ENCODE peak calls at places on chromosome 17, in seven cellular contexts. One of them, this sample, is unnamed.

GRCh38 chr17:77422104-77422782 is 281.5 kb downstream of the SEC14L1 start:
- DNase-seq in mesendoderm: peak; percentile 35
- DNase-seq in neuronal stem cell: no peak
- DNase-seq in H9: no peak
- DNase-seq in H1: no peak
- DNase-seq in mesenchymal stem cell: no peak
- DNase-seq in trophoblast cell: peak; percentile 87
- DNase-seq in this sample: no peak

GRCh38 chr17:3762922-3763776 is 37.8 kb downstream of the ITGAE start:
- DNase-seq in mesendoderm: no peak
- DNase-seq in neuronal stem cell: no peak
- DNase-seq in H9: no peak
- DNase-seq in H1: no peak
- DNase-seq in mesenchymal stem cell: no peak
- DNase-seq in trophoblast cell: no peak
- DNase-seq in this sample: no peak

GRCh38 chr17:34780438-34780837 is 180.8 kb downstream of the CCT6B start:
- DNase-seq in mesendoderm: no peak
- DNase-seq in neuronal stem cell: no peak
- DNase-seq in H9: no peak
- DNase-seq in H1: no peak
- DNase-seq in mesenchymal stem cell: no peak
- DNase-seq in trophoblast cell: no peak
- DNase-seq in this sample: no peak

GRCh38 chr17:57481901-57482300 is 225.6 kb downstream of the MSI2 start:
- DNase-seq in mesendoderm: no peak
- DNase-seq in neuronal stem cell: no peak
- DNase-seq in H9: no peak
- DNase-seq in H1: no peak
- DNase-seq in mesenchymal stem cell: peak; percentile 99
- DNase-seq in trophoblast cell: peak; percentile 91
- DNase-seq in this sample: peak; percentile 100

GRCh38 chr17:76262732-76263344 is 2.3 kb upstream of the UBALD2 start:
- DNase-seq in mesendoderm: no peak
- DNase-seq in neuronal stem cell: no peak
- DNase-seq in H9: no peak
- DNase-seq in H1: no peak
- DNase-seq in mesenchymal stem cell: peak; percentile 43
- DNase-seq in trophoblast cell: peak; percentile 98
- DNase-seq in this sample: no peak

GRCh38 chr17:1438593-1439083 is 17.4 kb downstream of the CRK start:
- DNase-seq in mesendoderm: peak; percentile 71
- DNase-seq in neuronal stem cell: no peak
- DNase-seq in H9: no peak
- DNase-seq in H1: no peak
- DNase-seq in mesenchymal stem cell: peak; percentile 86
- DNase-seq in trophoblast cell: peak; percentile 33
- DNase-seq in this sample: peak; percentile 89

GRCh38 chr17:64343833-64344637 is 46.6 kb downstream of the PECAM1 start:
- DNase-seq in mesendoderm: peak; percentile 19
- DNase-seq in neuronal stem cell: peak; percentile 20
- DNase-seq in H9: no peak
- DNase-seq in H1: no peak
- DNase-seq in mesenchymal stem cell: peak; percentile 95
- DNase-seq in trophoblast cell: peak; percentile 35
- DNase-seq in this sample: peak; percentile 90

GRCh38 chr17:46774108-46774737 is 44.3 kb downstream of the WNT3 start:
- DNase-seq in mesendoderm: no peak
- DNase-seq in neuronal stem cell: no peak
- DNase-seq in H9: peak; percentile 37
- DNase-seq in H1: no peak
- DNase-seq in mesenchymal stem cell: no peak
- DNase-seq in trophoblast cell: no peak
- DNase-seq in this sample: no peak

GRCh38 chr17:82006468-82007227 is 16.0 kb downstream of the CENPX start:
- DNase-seq in mesendoderm: no peak
- DNase-seq in neuronal stem cell: no peak
- DNase-seq in H9: no peak
- DNase-seq in H1: no peak
- DNase-seq in mesenchymal stem cell: peak; percentile 27
- DNase-seq in trophoblast cell: peak; percentile 83
- DNase-seq in this sample: peak; percentile 82

GRCh38 chr17:13320046-13320785 is 281.5 kb downstream of the HS3ST3A1 start:
- DNase-seq in mesendoderm: peak; percentile 10
- DNase-seq in neuronal stem cell: no peak
- DNase-seq in H9: no peak
- DNase-seq in H1: no peak
- DNase-seq in mesenchymal stem cell: no peak
- DNase-seq in trophoblast cell: no peak
- DNase-seq in this sample: no peak

GRCh38 chr17:12554251-12554650 is 111.4 kb upstream of the MYOCD start:
- DNase-seq in mesendoderm: no peak
- DNase-seq in neuronal stem cell: no peak
- DNase-seq in H9: no peak
- DNase-seq in H1: no peak
- DNase-seq in mesenchymal stem cell: no peak
- DNase-seq in trophoblast cell: no peak
- DNase-seq in this sample: no peak

GRCh38 chr17:37170881-37171460 is 204.8 kb upstream of the C17orf78 start:
- DNase-seq in mesendoderm: no peak
- DNase-seq in neuronal stem cell: no peak
- DNase-seq in H9: no peak
- DNase-seq in H1: no peak
- DNase-seq in mesenchymal stem cell: no peak
- DNase-seq in trophoblast cell: no peak
- DNase-seq in this sample: no peak

GRCh38 chr17:27340990-27341595 is 47.2 kb downstream of the WSB1 start:
- DNase-seq in mesendoderm: no peak
- DNase-seq in neuronal stem cell: no peak
- DNase-seq in H9: no peak
- DNase-seq in H1: no peak
- DNase-seq in mesenchymal stem cell: no peak
- DNase-seq in trophoblast cell: no peak
- DNase-seq in this sample: no peak

GRCh38 chr17:30520882-30521281 is 43.7 kb downstream of the GOSR1 start:
- DNase-seq in mesendoderm: no peak
- DNase-seq in neuronal stem cell: no peak
- DNase-seq in H9: no peak
- DNase-seq in H1: no peak
- DNase-seq in mesenchymal stem cell: peak; percentile 9
- DNase-seq in trophoblast cell: no peak
- DNase-seq in this sample: no peak

GRCh38 chr17:7204335-7204734 is 15.3 kb downstream of the DLG4 start:
- DNase-seq in mesendoderm: no peak
- DNase-seq in neuronal stem cell: no peak
- DNase-seq in H9: no peak
- DNase-seq in H1: no peak
- DNase-seq in mesenchymal stem cell: no peak
- DNase-seq in trophoblast cell: no peak
- DNase-seq in this sample: no peak

GRCh38 chr17:3732171-3732570 is 8.5 kb downstream of the HASPIN start:
- DNase-seq in mesendoderm: peak; percentile 23
- DNase-seq in neuronal stem cell: no peak
- DNase-seq in H9: no peak
- DNase-seq in H1: no peak
- DNase-seq in mesenchymal stem cell: peak; percentile 29
- DNase-seq in trophoblast cell: no peak
- DNase-seq in this sample: peak; percentile 20

GRCh38 chr17:57586099-57586702 is 158.9 kb downstream of the CCDC182 start:
- DNase-seq in mesendoderm: no peak
- DNase-seq in neuronal stem cell: no peak
- DNase-seq in H9: no peak
- DNase-seq in H1: no peak
- DNase-seq in mesenchymal stem cell: no peak
- DNase-seq in trophoblast cell: no peak
- DNase-seq in this sample: no peak

GRCh38 chr17:57941384-57942370 is 13.5 kb downstream of the CUEDC1 start:
- DNase-seq in mesendoderm: no peak
- DNase-seq in neuronal stem cell: no peak
- DNase-seq in H9: no peak
- DNase-seq in H1: no peak
- DNase-seq in mesenchymal stem cell: no peak
- DNase-seq in trophoblast cell: no peak
- DNase-seq in this sample: no peak

GRCh38 chr17:49795372-49795771 is 6.9 kb downstream of the KAT7 start:
- DNase-seq in mesendoderm: no peak
- DNase-seq in neuronal stem cell: no peak
- DNase-seq in H9: no peak
- DNase-seq in H1: no peak
- DNase-seq in mesenchymal stem cell: no peak
- DNase-seq in trophoblast cell: no peak
- DNase-seq in this sample: no peak

GRCh38 chr17:59378621-59379194 is 47.3 kb downstream of the YPEL2 start:
- DNase-seq in mesendoderm: peak; percentile 93
- DNase-seq in neuronal stem cell: no peak
- DNase-seq in H9: no peak
- DNase-seq in H1: no peak
- DNase-seq in mesenchymal stem cell: peak; percentile 82
- DNase-seq in trophoblast cell: peak; percentile 61
- DNase-seq in this sample: peak; percentile 82

GRCh38 chr17:78608804-78609186 is 31.6 kb upstream of the DNAH17 start:
- DNase-seq in mesendoderm: no peak
- DNase-seq in neuronal stem cell: no peak
- DNase-seq in H9: no peak
- DNase-seq in H1: no peak
- DNase-seq in mesenchymal stem cell: no peak
- DNase-seq in trophoblast cell: no peak
- DNase-seq in this sample: no peak

GRCh38 chr17:78607061-78607460 is 29.9 kb upstream of the DNAH17 start:
- DNase-seq in mesendoderm: peak; percentile 58
- DNase-seq in neuronal stem cell: peak; percentile 8
- DNase-seq in H9: no peak
- DNase-seq in H1: no peak
- DNase-seq in mesenchymal stem cell: no peak
- DNase-seq in trophoblast cell: no peak
- DNase-seq in this sample: no peak

GRCh38 chr17:78609198-78609597 is 32.0 kb upstream of the DNAH17 start:
- DNase-seq in mesendoderm: no peak
- DNase-seq in neuronal stem cell: no peak
- DNase-seq in H9: no peak
- DNase-seq in H1: no peak
- DNase-seq in mesenchymal stem cell: peak; percentile 28
- DNase-seq in trophoblast cell: no peak
- DNase-seq in this sample: no peak

GRCh38 chr17:78605886-78606285 is 28.7 kb upstream of the DNAH17 start:
- DNase-seq in mesendoderm: no peak
- DNase-seq in neuronal stem cell: no peak
- DNase-seq in H9: no peak
- DNase-seq in H1: no peak
- DNase-seq in mesenchymal stem cell: no peak
- DNase-seq in trophoblast cell: no peak
- DNase-seq in this sample: no peak

GRCh38 chr17:78608122-78608803 is 31.1 kb upstream of the DNAH17 start:
- DNase-seq in mesendoderm: no peak
- DNase-seq in neuronal stem cell: no peak
- DNase-seq in H9: no peak
- DNase-seq in H1: no peak
- DNase-seq in mesenchymal stem cell: no peak
- DNase-seq in trophoblast cell: no peak
- DNase-seq in this sample: no peak
- H2BK120ac ChIP-seq in mesendoderm: no peak overlapping the region
- H2BK120ac ChIP-seq in neuronal stem cell: no peak overlapping the region
- H2BK120ac ChIP-seq in H9: no peak overlapping the region
- H2BK120ac ChIP-seq in H1: no peak overlapping the region
- H2BK120ac ChIP-seq in mesenchymal stem cell: peak overlapping the region; percentile 19
- H2BK120ac ChIP-seq in trophoblast cell: no peak overlapping the region
- H2BK120ac ChIP-seq in this sample: no peak overlapping the region

GRCh38 chr17:14746784-14747575 is 446.1 kb downstream of the HS3ST3B1 start:
- DNase-seq in mesendoderm: no peak
- DNase-seq in neuronal stem cell: no peak
- DNase-seq in H9: no peak
- DNase-seq in H1: no peak
- DNase-seq in mesenchymal stem cell: peak; percentile 33
- DNase-seq in trophoblast cell: no peak
- DNase-seq in this sample: no peak
- H2BK120ac ChIP-seq in mesendoderm: no peak overlapping the region
- H2BK120ac ChIP-seq in neuronal stem cell: no peak overlapping the region
- H2BK120ac ChIP-seq in H9: no peak overlapping the region
- H2BK120ac ChIP-seq in H1: no peak overlapping the region
- H2BK120ac ChIP-seq in mesenchymal stem cell: no peak overlapping the region
- H2BK120ac ChIP-seq in trophoblast cell: no peak overlapping the region
- H2BK120ac ChIP-seq in this sample: peak overlapping the region; percentile 40

GRCh38 chr17:41308251-41308917 is 725 bp downstream of the KRTAP16-1 start:
- DNase-seq in mesendoderm: no peak
- DNase-seq in neuronal stem cell: no peak
- DNase-seq in H9: no peak
- DNase-seq in H1: no peak
- DNase-seq in mesenchymal stem cell: no peak
- DNase-seq in trophoblast cell: no peak
- DNase-seq in this sample: no peak

GRCh38 chr17:41311111-41311510 is 2.0 kb upstream of the KRTAP16-1 start:
- DNase-seq in mesendoderm: no peak
- DNase-seq in neuronal stem cell: no peak
- DNase-seq in H9: no peak
- DNase-seq in H1: no peak
- DNase-seq in mesenchymal stem cell: no peak
- DNase-seq in trophoblast cell: no peak
- DNase-seq in this sample: no peak

GRCh38 chr17:41307647-41308046 is 1.5 kb downstream of the KRTAP16-1 start:
- DNase-seq in mesendoderm: no peak
- DNase-seq in neuronal stem cell: no peak
- DNase-seq in H9: no peak
- DNase-seq in H1: no peak
- DNase-seq in mesenchymal stem cell: no peak
- DNase-seq in trophoblast cell: no peak
- DNase-seq in this sample: no peak

GRCh38 chr17:41304091-41304490 is 1.4 kb upstream of the KRTAP29-1 start:
- DNase-seq in mesendoderm: no peak
- DNase-seq in neuronal stem cell: no peak
- DNase-seq in H9: no peak
- DNase-seq in H1: no peak
- DNase-seq in mesenchymal stem cell: no peak
- DNase-seq in trophoblast cell: no peak
- DNase-seq in this sample: no peak

DNA sequence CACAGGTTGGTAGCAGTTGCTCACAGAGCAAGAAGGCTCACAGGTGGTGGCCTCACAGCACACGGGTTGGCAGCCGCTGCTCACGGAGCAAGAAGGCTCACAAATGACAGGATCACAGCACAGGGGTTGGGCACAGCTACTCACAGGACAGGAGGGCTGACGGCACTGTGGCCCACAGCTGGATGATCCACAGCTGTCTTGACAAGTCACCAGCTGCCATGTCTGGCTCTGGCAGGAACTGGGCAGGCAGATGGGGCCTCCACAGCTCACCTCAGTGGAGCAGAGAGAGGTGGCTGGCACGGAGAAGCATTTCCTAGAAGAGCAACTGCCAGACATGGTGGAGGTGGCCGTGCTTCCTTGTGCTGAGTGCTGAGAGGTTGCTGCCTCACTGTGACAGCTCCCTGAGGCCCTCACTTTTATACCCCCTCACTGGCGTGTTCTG is at the start of gene KRTAP16-1:
- DNase-seq in mesendoderm: no peak
- DNase-seq in neuronal stem cell: no peak
- DNase-seq in H9: no peak
- DNase-seq in H1: no peak
- DNase-seq in mesenchymal stem cell: no peak
- DNase-seq in trophoblast cell: no peak
- DNase-seq in this sample: no peak
- H2BK120ac ChIP-seq in mesendoderm: no peak within 1 kb of the TSS
- H2BK120ac ChIP-seq in neuronal stem cell: no peak within 1 kb of the TSS
- H2BK120ac ChIP-seq in H9: no peak within 1 kb of the TSS
- H2BK120ac ChIP-seq in H1: no peak within 1 kb of the TSS
- H2BK120ac ChIP-seq in mesenchymal stem cell: no peak within 1 kb of the TSS
- H2BK120ac ChIP-seq in trophoblast cell: no peak within 1 kb of the TSS
- H2BK120ac ChIP-seq in this sample: no peak within 1 kb of the TSS

GRCh38 chr17:43350888-43351361 is 47.9 kb upstream of the ARL4D start:
- DNase-seq in mesendoderm: no peak
- DNase-seq in neuronal stem cell: no peak
- DNase-seq in H9: no peak
- DNase-seq in H1: no peak
- DNase-seq in mesenchymal stem cell: no peak
- DNase-seq in trophoblast cell: no peak
- DNase-seq in this sample: no peak
- H2BK120ac ChIP-seq in mesendoderm: no peak overlapping the region
- H2BK120ac ChIP-seq in neuronal stem cell: no peak overlapping the region
- H2BK120ac ChIP-seq in H9: no peak overlapping the region
- H2BK120ac ChIP-seq in H1: no peak overlapping the region
- H2BK120ac ChIP-seq in mesenchymal stem cell: no peak overlapping the region
- H2BK120ac ChIP-seq in trophoblast cell: no peak overlapping the region
- H2BK120ac ChIP-seq in this sample: no peak overlapping the region